ENCODE peak calls at places on chromosomes 12 and 14, in eight cellular contexts. One of them, this sample, is unnamed.

GRCh38 chr14:88841741-88842140 is 17.3 kb downstream of the TTC8 start:
- DNase-seq in transverse colon: no peak
- DNase-seq in SK-N-MC: no peak
- DNase-seq in breast epithelium: no peak
- DNase-seq in K562: no peak
- DNase-seq in spleen: no peak
- DNase-seq in SK-N-SH: no peak
- DNase-seq in HepG2: no peak
- DNase-seq in this sample: no peak

GRCh38 chr12:122860052-122860853 is 25.0 kb downstream of the HIP1R start:
- DNase-seq in SK-N-SH: peak
- DNase-seq in spleen: peak
- DNase-seq in SK-N-MC: no peak
- DNase-seq in K562: peak
- DNase-seq in transverse colon: peak
- DNase-seq in HepG2: peak
- DNase-seq in breast epithelium: peak
- DNase-seq in this sample: peak

GRCh38 chr14:79831198-79831890 is 380.0 kb downstream of the DIO2 start:
- DNase-seq in SK-N-MC: no peak
- DNase-seq in K562: no peak
- DNase-seq in spleen: no peak
- DNase-seq in transverse colon: no peak
- DNase-seq in HepG2: no peak
- DNase-seq in breast epithelium: no peak
- DNase-seq in SK-N-SH: no peak
- DNase-seq in this sample: no peak

GRCh38 chr12:30896461-30896860 is 30.1 kb upstream of the TSPAN11 start:
- DNase-seq in breast epithelium: no peak
- DNase-seq in transverse colon: no peak
- DNase-seq in spleen: no peak
- DNase-seq in SK-N-MC: no peak
- DNase-seq in SK-N-SH: no peak
- DNase-seq in K562: no peak
- DNase-seq in HepG2: no peak
- DNase-seq in this sample: no peak

GRCh38 chr14:104423715-104424405 is 155.7 kb upstream of the C14orf180 start:
- DNase-seq in SK-N-SH: peak
- DNase-seq in SK-N-MC: no peak
- DNase-seq in HepG2: no peak
- DNase-seq in spleen: no peak
- DNase-seq in breast epithelium: no peak
- DNase-seq in K562: no peak
- DNase-seq in transverse colon: no peak
- DNase-seq in this sample: no peak

GRCh38 chr12:108324678-108325358 is 14.3 kb downstream of the CMKLR1 start:
- DNase-seq in breast epithelium: no peak
- DNase-seq in SK-N-SH: no peak
- DNase-seq in HepG2: no peak
- DNase-seq in K562: no peak
- DNase-seq in spleen: peak
- DNase-seq in transverse colon: no peak
- DNase-seq in SK-N-MC: no peak
- DNase-seq in this sample: no peak

GRCh38 chr12:66132408-66132807 is 1.9 kb upstream of the LLPH start:
- DNase-seq in spleen: no peak
- DNase-seq in K562: no peak
- DNase-seq in HepG2: peak
- DNase-seq in SK-N-MC: no peak
- DNase-seq in breast epithelium: no peak
- DNase-seq in transverse colon: no peak
- DNase-seq in SK-N-SH: no peak
- DNase-seq in this sample: no peak

GRCh38 chr14:30572771-30573170 is 13.8 kb downstream of the G2E3 start:
- DNase-seq in SK-N-MC: no peak
- DNase-seq in spleen: no peak
- DNase-seq in HepG2: no peak
- DNase-seq in breast epithelium: no peak
- DNase-seq in SK-N-SH: no peak
- DNase-seq in transverse colon: no peak
- DNase-seq in K562: no peak
- DNase-seq in this sample: no peak

GRCh38 chr14:46717211-46717610 is 65.6 kb upstream of the RPL10L start:
- DNase-seq in K562: no peak
- DNase-seq in transverse colon: no peak
- DNase-seq in SK-N-SH: no peak
- DNase-seq in breast epithelium: no peak
- DNase-seq in spleen: no peak
- DNase-seq in SK-N-MC: no peak
- DNase-seq in HepG2: no peak
- DNase-seq in this sample: no peak

GRCh38 chr14:19828314-19828713 is 24.7 kb downstream of the OR4N2 start:
- DNase-seq in breast epithelium: no peak
- DNase-seq in K562: no peak
- DNase-seq in transverse colon: no peak
- DNase-seq in SK-N-MC: no peak
- DNase-seq in spleen: no peak
- DNase-seq in SK-N-SH: no peak
- DNase-seq in HepG2: no peak
- DNase-seq in this sample: no peak

GRCh38 chr14:22561661-22562579 is 27.1 kb downstream of the DAD1 start:
- DNase-seq in spleen: no peak
- DNase-seq in SK-N-MC: no peak
- DNase-seq in SK-N-SH: no peak
- DNase-seq in K562: peak
- DNase-seq in breast epithelium: no peak
- DNase-seq in transverse colon: peak
- DNase-seq in HepG2: peak
- DNase-seq in this sample: peak

DNA sequence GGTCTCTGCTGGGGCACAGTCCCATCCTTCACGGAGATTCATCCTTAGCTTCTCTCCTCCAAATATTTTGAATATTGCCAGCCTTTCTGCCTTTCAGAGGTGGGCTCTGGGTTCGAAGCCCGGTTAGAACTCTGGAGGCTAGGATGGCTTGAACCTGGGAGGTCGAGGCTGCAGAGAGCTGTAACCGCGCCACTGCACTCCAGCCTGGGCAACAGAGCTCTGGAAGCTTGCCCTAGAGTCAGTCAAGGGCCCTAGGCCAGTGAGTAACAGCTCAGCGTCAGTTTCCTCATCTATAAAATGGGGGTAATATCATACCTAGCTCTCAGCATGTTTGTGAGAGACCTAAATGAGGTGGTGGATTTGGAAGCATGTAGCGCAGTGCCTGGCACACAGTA is 3.2 kb downstream of the PTPN6 start:
- DNase-seq in HepG2: no peak
- DNase-seq in transverse colon: no peak
- DNase-seq in SK-N-SH: no peak
- DNase-seq in breast epithelium: no peak
- DNase-seq in spleen: no peak
- DNase-seq in K562: no peak
- DNase-seq in SK-N-MC: no peak
- DNase-seq in this sample: no peak
- H3K4me3 ChIP-seq in HepG2: no peak
- H3K4me3 ChIP-seq in transverse colon: no peak
- H3K4me3 ChIP-seq in SK-N-SH: no peak
- H3K4me3 ChIP-seq in breast epithelium: no peak
- H3K4me3 ChIP-seq in spleen: no peak
- H3K4me3 ChIP-seq in K562: no peak
- H3K4me3 ChIP-seq in SK-N-MC: no peak
- H3K4me3 ChIP-seq in this sample: peak

GRCh38 chr12:71161575-71161974 is 3.8 kb upstream of the TSPAN8 start:
- DNase-seq in SK-N-SH: no peak
- DNase-seq in HepG2: no peak
- DNase-seq in spleen: no peak
- DNase-seq in SK-N-MC: no peak
- DNase-seq in transverse colon: no peak
- DNase-seq in K562: no peak
- DNase-seq in breast epithelium: no peak
- DNase-seq in this sample: no peak
- TF ChIP-seq POLR2AphosphoS5 in SK-N-SH: no peak
- TF ChIP-seq POLR2AphosphoS5 in HepG2: no peak
- TF ChIP-seq POLR2AphosphoS5 in spleen: no peak
- TF ChIP-seq POLR2AphosphoS5 in SK-N-MC: no peak
- TF ChIP-seq POLR2AphosphoS5 in transverse colon: peak
- TF ChIP-seq POLR2AphosphoS5 in K562: no peak
- TF ChIP-seq POLR2AphosphoS5 in breast epithelium: no peak
- TF ChIP-seq POLR2AphosphoS5 in this sample: no peak

DNA sequence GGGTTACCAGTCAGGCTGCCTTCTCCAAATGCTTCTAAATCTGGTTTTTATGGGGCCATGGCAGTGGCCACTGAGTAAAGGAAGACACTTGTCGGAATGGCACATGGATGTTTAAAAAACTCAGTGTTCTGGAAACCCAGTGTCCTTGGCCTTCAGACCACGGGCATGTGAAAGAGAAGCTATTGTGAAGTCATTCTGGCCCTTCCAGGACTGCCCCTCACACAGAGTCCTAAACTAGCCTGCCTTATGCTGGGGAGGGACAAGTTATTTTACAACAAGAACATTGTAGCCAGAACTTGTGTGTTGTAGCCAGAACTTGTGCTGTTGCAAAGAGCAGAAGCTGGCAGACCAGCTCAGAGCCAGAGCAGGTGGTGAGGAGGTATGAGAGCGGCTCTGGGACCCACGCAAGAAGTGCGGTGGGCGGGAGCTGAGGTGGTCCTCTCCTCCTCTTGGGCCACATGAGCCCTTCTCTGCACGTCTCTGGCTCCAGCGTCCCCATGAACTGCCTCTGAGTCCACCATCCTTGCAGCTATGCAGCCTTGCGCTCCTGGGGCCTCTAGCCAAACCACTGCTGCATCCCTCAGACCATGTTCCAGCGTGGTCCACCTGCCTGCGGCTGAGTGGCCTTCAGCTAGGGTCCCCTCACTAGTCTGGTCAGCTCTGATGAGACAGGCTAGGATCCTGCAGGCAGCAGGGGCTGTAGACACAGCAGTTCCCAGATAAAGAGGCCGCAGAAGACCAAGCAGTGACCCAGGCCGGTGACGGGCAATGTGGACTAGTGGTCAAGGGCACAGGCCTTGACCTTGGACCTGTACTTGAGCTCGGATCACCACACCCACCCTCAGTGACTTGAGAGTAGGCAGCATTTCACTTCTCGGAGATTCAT is 32.5 kb downstream of the MMAB start:
- DNase-seq in HepG2: peak
- DNase-seq in SK-N-MC: no peak
- DNase-seq in SK-N-SH: peak
- DNase-seq in K562: no peak
- DNase-seq in spleen: no peak
- DNase-seq in breast epithelium: no peak
- DNase-seq in transverse colon: no peak
- DNase-seq in this sample: no peak
- H3K4me3 ChIP-seq in HepG2: no peak
- H3K4me3 ChIP-seq in SK-N-MC: no peak
- H3K4me3 ChIP-seq in SK-N-SH: no peak
- H3K4me3 ChIP-seq in K562: no peak
- H3K4me3 ChIP-seq in spleen: no peak
- H3K4me3 ChIP-seq in breast epithelium: no peak
- H3K4me3 ChIP-seq in transverse colon: no peak
- H3K4me3 ChIP-seq in this sample: no peak

DNA sequence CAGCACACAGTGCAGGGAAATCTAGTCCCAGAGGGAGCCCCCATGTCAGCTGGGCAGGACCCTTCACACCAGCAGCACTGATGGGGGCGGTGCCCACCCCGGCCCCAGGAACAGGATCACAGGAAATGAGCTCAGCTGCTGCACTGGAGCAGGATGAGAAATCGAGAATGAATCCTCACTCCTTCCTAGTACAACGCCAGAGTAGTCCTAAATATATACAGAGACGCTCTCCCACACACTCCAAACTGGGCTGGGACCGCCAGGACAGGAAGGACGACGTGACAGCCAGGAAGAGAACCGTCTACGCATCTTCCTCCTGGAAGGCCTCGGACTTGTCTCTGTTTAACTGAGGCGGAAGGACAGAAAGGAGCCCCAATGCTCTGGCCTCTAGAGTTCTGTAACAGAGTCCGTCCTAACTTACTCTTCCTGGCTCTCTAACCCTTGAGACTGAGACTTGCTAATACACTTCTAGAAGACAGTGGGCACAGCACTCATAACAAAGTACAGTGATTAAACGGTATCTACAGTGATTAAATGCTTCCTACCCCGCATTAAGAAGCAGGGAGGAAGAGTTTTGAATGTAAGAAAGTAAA is 33.4 kb downstream of the CDC42BPB start:
- DNase-seq in K562: no peak
- DNase-seq in transverse colon: no peak
- DNase-seq in breast epithelium: no peak
- DNase-seq in HepG2: no peak
- DNase-seq in SK-N-MC: no peak
- DNase-seq in SK-N-SH: peak
- DNase-seq in spleen: peak
- DNase-seq in this sample: no peak
- TF ChIP-seq POLR2AphosphoS5 in K562: no peak
- TF ChIP-seq POLR2AphosphoS5 in transverse colon: no peak
- TF ChIP-seq POLR2AphosphoS5 in breast epithelium: no peak
- TF ChIP-seq POLR2AphosphoS5 in HepG2: no peak
- TF ChIP-seq POLR2AphosphoS5 in SK-N-MC: no peak
- TF ChIP-seq POLR2AphosphoS5 in SK-N-SH: no peak
- TF ChIP-seq POLR2AphosphoS5 in spleen: peak
- TF ChIP-seq POLR2AphosphoS5 in this sample: peak

This sample was measured in upper lobe of left lung.